ENCODE peak calls at places on chromosomes 3 and 15, in five cellular contexts. N is AG20443, E is Caco-2, S is AG09319, T is M059J. R is an unnamed sample.

GRCh38 chr3:185709241-185709955 is 115.4 kb downstream of the IGF2BP2 start:
- DNase-seq in T (no peak), E (no peak), N (no peak), S (no peak), R (no peak)

GRCh38 chr3:52268036-52268435 is 10.4 kb downstream of the WDR82 start:
- DNase-seq in N (no peak), T (no peak), E (no peak), S (no peak), R (no peak)

GRCh38 chr3:145939431-145939830 is 221.6 kb downstream of the PLOD2 start:
- DNase-seq in S (no peak), N (no peak), T (no peak), E (no peak), R (no peak)

GRCh38 chr3:57793737-57794187 is 37.7 kb downstream of the SLMAP start:
- DNase-seq in S (no peak), E (no peak), N (no peak), T (peak; percentile 64), R (no peak)

GRCh38 chr3:191963182-191963581 is 502.2 kb downstream of the PYDC2 start:
- DNase-seq in T (peak; percentile 97), N (no peak), S (no peak), E (no peak), R (no peak)

GRCh38 chr15:100889359-100890058 is 9.9 kb downstream of the ALDH1A3 start:
- DNase-seq in E (no peak), S (peak; percentile 60), N (peak; percentile 91), T (no peak), R (no peak)

GRCh38 chr3:32297366-32297765 is 58.9 kb downstream of the CMTM8 start:
- DNase-seq in E (no peak), T (no peak), N (no peak), S (no peak), R (peak; percentile 38)

GRCh38 chr3:37058117-37058516 is 64.8 kb downstream of the MLH1 start:
- DNase-seq in E (no peak), N (no peak), T (no peak), S (no peak), R (no peak)

GRCh38 chr3:23019596-23020300 is 183.4 kb upstream of the UBE2E2 start:
- DNase-seq in N (no peak), E (peak; percentile 16), S (no peak), T (peak; percentile 29), R (no peak)

GRCh38 chr15:51093865-51094605 is 671 bp downstream of the TNFAIP8L3 start:
- DNase-seq in N (peak; percentile 61), S (no peak), T (no peak), E (no peak), R (no peak)

GRCh38 chr3:98791341-98792325 is 28.5 kb downstream of the ST3GAL6 start:
- DNase-seq in S (no peak), E (no peak), N (no peak), T (peak; percentile 50), R (no peak)

GRCh38 chr3:197344582-197345318 is 46.3 kb upstream of the DLG1 start:
- DNase-seq in N (no peak), E (no peak), S (no peak), T (no peak), R (no peak)

GRCh38 chr15:100597862-100598261 is 4.1 kb downstream of the LINS1 start:
- DNase-seq in S (no peak), T (no peak), N (no peak), E (no peak), R (no peak)

GRCh38 chr3:185242642-185243041 is 11.2 kb downstream of the EHHADH start:
- DNase-seq in T (no peak), S (no peak), E (no peak), N (no peak), R (no peak)

GRCh38 chr3:134345202-134345601 is 29.0 kb downstream of the AMOTL2 start:
- DNase-seq in E (no peak), T (no peak), N (no peak), S (no peak), R (no peak)

GRCh38 chr15:52481915-52482314 is 46.8 kb downstream of the MYO5A start:
- DNase-seq in N (peak; percentile 59), E (no peak), T (peak; percentile 86), S (no peak), R (peak; percentile 89)

GRCh38 chr3:170410428-170411029 is 8.1 kb upstream of the CLDN11 start:
- DNase-seq in E (peak; percentile 18), N (peak; percentile 38), T (peak; percentile 64), S (no peak), R (no peak)

GRCh38 chr15:57171414-57171813 is 204.9 kb upstream of the CGNL1 start:
- DNase-seq in E (no peak), S (no peak), N (no peak), T (no peak), R (no peak)

GRCh38 chr3:66423791-66424190 is 77.0 kb downstream of the LRIG1 start:
- DNase-seq in N (no peak), E (no peak), S (no peak), T (peak; percentile 52), R (no peak)

GRCh38 chr3:63900459-63900858 is 11.7 kb downstream of the SCAANT1 start:
- DNase-seq in E (no peak), S (no peak), N (no peak), T (no peak), R (no peak)

GRCh38 chr15:68749365-68750141 is 71.1 kb downstream of the ANP32A start:
- DNase-seq in E (no peak), T (peak; percentile 12), N (peak; percentile 58), S (peak; percentile 52), R (no peak)

GRCh38 chr15:31393441-31394091 is 66.9 kb downstream of the KLF13 start:
- DNase-seq in N (no peak), T (no peak), E (no peak), S (no peak), R (peak; percentile 29)

GRCh38 chr15:48388017-48388936 is 57.0 kb downstream of the DUT start:
- DNase-seq in T (peak; percentile 32), S (no peak), E (no peak), N (no peak), R (no peak)

GRCh38 chr15:68372291-68372811 is 59.6 kb downstream of the ITGA11 start:
- DNase-seq in T (peak; percentile 53), E (peak; percentile 36), S (no peak), N (no peak), R (no peak)

GRCh38 chr3:115072265-115073008 is 74.7 kb downstream of the ZBTB20 start:
- DNase-seq in S (no peak), N (peak; percentile 46), T (peak; percentile 90), E (no peak), R (no peak)

GRCh38 chr3:152719264-152719663 is 115.7 kb upstream of the P2RY1 start:
- DNase-seq in N (peak; percentile 20), E (no peak), S (no peak), T (peak; percentile 46), R (no peak)